ENCODE peak calls at places on chromosomes 12 and 14, in five cellular contexts. D, F, Z, O and C are unnamed samples.
A peak's percentile ranks its signal among the peaks of the same experiment; 100 is the strongest.

GRCh38 chr12:71840226-71840847 is 778 bp downstream of the TBC1D15 start:
- DNase-seq in F (peak; percentile 76), Z (peak; percentile 29), O (peak; percentile 66), D (peak; percentile 7), C (no peak)

GRCh38 chr14:100329233-100330006 is 6.3 kb downstream of the SLC25A47 start:
- DNase-seq in F (no peak), Z (no peak), D (no peak), O (no peak), C (no peak)

GRCh38 chr14:68628605-68629310 is 164.1 kb downstream of the ZFP36L1 start:
- DNase-seq in D (no peak), F (no peak), O (no peak), Z (no peak), C (peak; percentile 12)

GRCh38 chr12:80040075-80040738 is 59.1 kb upstream of the OTOGL start:
- DNase-seq in F (peak; percentile 50), Z (no peak), O (no peak), D (no peak), C (no peak)

GRCh38 chr12:110174373-110174996 is 50.3 kb downstream of the IFT81 start:
- DNase-seq in Z (peak; percentile 29), F (no peak), D (no peak), O (no peak), C (no peak)

GRCh38 chr14:103055693-103056092 is 1.7 kb downstream of the CDC42BPB start:
- DNase-seq in F (peak; percentile 9), Z (no peak), O (no peak), D (no peak), C (no peak)

GRCh38 chr14:92990456-92991430 is 67.8 kb downstream of the CHGA start:
- DNase-seq in Z (no peak), D (no peak), F (no peak), O (no peak), C (no peak)

GRCh38 chr14:32593290-32593942 is 264.3 kb downstream of the AKAP6 start:
- DNase-seq in Z (no peak), D (no peak), F (peak; percentile 94), O (peak; percentile 82), C (no peak)

GRCh38 chr14:53581497-53581896 is 375.1 kb downstream of the BMP4 start:
- DNase-seq in O (no peak), Z (no peak), D (no peak), F (no peak), C (no peak)

GRCh38 chr12:4115570-4115969 is 158.0 kb upstream of the CCND2 start:
- DNase-seq in O (no peak), F (no peak), Z (peak; percentile 4), D (no peak), C (no peak)

GRCh38 chr14:32258574-32258973 is 55.5 kb upstream of the RNU6-8 start:
- DNase-seq in O (no peak), F (peak; percentile 16), D (no peak), Z (no peak), C (no peak)

GRCh38 chr14:105005329-105005928 is 15.5 kb downstream of the CDCA4 start:
- DNase-seq in F (no peak), O (no peak), Z (no peak), D (no peak), C (no peak)